ENCODE peak calls at places on chromosomes 12 and 14, in seven cellular contexts. D, B, W, H, J, P and R are unnamed samples.

GRCh38 chr14:25048170-25049126 is 1.5 kb downstream of the STXBP6 start:
- DNase-seq in P (peak), D (peak), W (no peak), H (no peak), J (peak), B (no peak), R (no peak)

GRCh38 chr12:82873309-82873708 is 186.6 kb downstream of the TMTC2 start:
- DNase-seq in J (no peak), W (no peak), B (no peak), H (no peak), P (no peak), D (no peak), R (no peak)

GRCh38 chr12:130716918-130717306 is 813 bp upstream of the RIMBP2 start:
- DNase-seq in H (peak), D (no peak), W (no peak), P (no peak), J (no peak), B (no peak), R (no peak)

GRCh38 chr14:51479584-51480305 is 172.0 kb upstream of the FRMD6 start:
- DNase-seq in H (no peak), J (peak), W (no peak), B (no peak), D (peak), P (peak), R (no peak)

GRCh38 chr14:84025258-84026012 is 1504.5 kb upstream of the FLRT2 start:
- DNase-seq in H (no peak), P (no peak), B (peak), J (no peak), W (no peak), D (no peak), R (no peak)

GRCh38 chr12:112919131-112919530 is 12.4 kb downstream of the OAS1 start:
- DNase-seq in J (no peak), W (no peak), P (no peak), D (no peak), H (no peak), B (no peak), R (no peak)

GRCh38 chr14:101556131-101556530 is 5.2 kb upstream of the DIO3 start:
- DNase-seq in W (no peak), D (no peak), J (no peak), B (no peak), P (no peak), H (no peak), R (no peak)

GRCh38 chr12:102498471-102498870 is 18.1 kb upstream of the IGF1 start:
- DNase-seq in P (no peak), D (no peak), J (no peak), H (no peak), W (no peak), B (no peak), R (no peak)

GRCh38 chr14:37865719-37866549 is 270.5 kb downstream of the TTC6 start:
- DNase-seq in W (no peak), H (no peak), J (no peak), D (no peak), P (no peak), B (no peak), R (no peak)

GRCh38 chr12:83700858-83701257 is 1014.2 kb downstream of the TMTC2 start:
- DNase-seq in W (no peak), D (peak), H (no peak), J (peak), B (no peak), P (no peak), R (no peak)

GRCh38 chr12:124673881-124674617 is 106.6 kb upstream of the NCOR2 start:
- DNase-seq in B (no peak), P (no peak), D (no peak), W (no peak), J (no peak), H (no peak), R (no peak)

GRCh38 chr12:47271800-47272230 is 192.1 kb upstream of the AMIGO2 start:
- DNase-seq in D (peak), H (no peak), B (no peak), P (no peak), W (no peak), J (no peak), R (no peak)

GRCh38 chr12:47274725-47275124 is 195.0 kb upstream of the AMIGO2 start:
- DNase-seq in D (no peak), H (no peak), W (no peak), P (peak), B (no peak), J (no peak), R (no peak)

GRCh38 chr12:47273191-47273626 is 193.4 kb upstream of the AMIGO2 start:
- DNase-seq in W (no peak), J (no peak), D (no peak), P (no peak), B (no peak), H (no peak), R (no peak)

GRCh38 chr12:47270782-47271664 is 191.3 kb upstream of the AMIGO2 start:
- DNase-seq in H (no peak), W (peak), J (peak), P (peak), B (no peak), D (peak), R (no peak)

GRCh38 chr12:47272412-47273190 is 192.8 kb upstream of the AMIGO2 start:
- DNase-seq in W (no peak), B (no peak), H (no peak), D (peak), J (peak), P (no peak), R (no peak)
- H3K9ac ChIP-seq in W (no peak), B (no peak), H (no peak), D (no peak), J (no peak), P (no peak), R (no peak)

GRCh38 chr12:127623362-127623761 is 643.6 kb upstream of the TMEM132C start:
- DNase-seq in B (no peak), P (no peak), D (no peak), H (no peak), W (no peak), J (no peak), R (no peak)

GRCh38 chr12:127629066-127629820 is 637.7 kb upstream of the TMEM132C start:
- DNase-seq in H (no peak), P (peak), J (peak), B (no peak), D (peak), W (no peak), R (no peak)

GRCh38 chr12:127625372-127625771 is 641.6 kb upstream of the TMEM132C start:
- DNase-seq in W (no peak), H (no peak), P (no peak), B (no peak), D (no peak), J (no peak), R (no peak)

GRCh38 chr12:127632431-127632830 is 634.5 kb upstream of the TMEM132C start:
- DNase-seq in P (no peak), J (no peak), D (no peak), B (no peak), H (peak), W (no peak), R (no peak)

GRCh38 chr12:127628655-127629054 is 638.3 kb upstream of the TMEM132C start:
- DNase-seq in H (no peak), P (peak), B (no peak), J (peak), W (no peak), D (peak), R (no peak)
- H3K9ac ChIP-seq in H (no peak), P (no peak), B (no peak), J (no peak), W (no peak), D (peak), R (no peak)

DNA sequence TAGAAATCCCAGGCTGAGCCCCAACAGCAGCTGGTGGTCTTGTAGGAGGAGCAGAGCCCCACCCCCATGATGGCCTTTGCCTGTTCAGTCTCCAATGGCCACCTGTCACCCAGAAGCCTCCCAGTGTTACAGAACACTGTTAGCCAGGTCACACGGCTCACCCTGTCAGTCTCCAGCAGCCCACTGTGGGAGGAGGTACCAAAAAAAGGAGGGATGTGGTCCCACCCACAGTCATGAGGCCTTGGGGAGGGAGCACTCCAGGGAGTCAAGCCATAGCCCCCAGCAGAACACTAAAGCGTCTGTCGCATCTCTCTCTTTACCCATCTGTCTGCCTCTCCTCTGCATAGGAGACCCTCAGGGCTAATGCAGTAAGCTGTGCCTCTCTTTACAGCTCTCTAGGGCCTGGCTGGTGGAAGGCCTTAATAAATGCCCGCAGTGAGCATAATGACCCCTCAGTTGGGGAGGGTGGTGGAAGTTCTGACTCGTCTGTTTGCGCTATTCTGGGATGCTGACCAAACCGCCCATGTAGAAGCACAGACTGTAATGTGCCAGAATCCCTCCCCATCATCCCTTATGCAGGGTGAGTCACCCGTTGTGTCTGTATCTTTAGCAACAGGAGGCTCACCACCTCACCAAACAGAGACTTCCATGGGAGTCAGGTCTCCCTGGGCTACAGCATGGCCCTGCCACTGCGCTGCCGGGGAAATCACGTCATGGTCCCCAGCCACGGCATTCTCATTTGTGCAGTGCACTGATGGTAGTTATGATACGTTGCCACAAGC is 14.6 kb downstream of the C14orf132 start:
- DNase-seq in D (peak), H (no peak), J (peak), W (no peak), P (peak), B (no peak), R (no peak)
- H3K9ac ChIP-seq in D (peak), H (no peak), J (peak), W (no peak), P (no peak), B (no peak), R (no peak)

GRCh38 chr14:77649326-77649725 is 32.9 kb upstream of the SPTLC2 start:
- DNase-seq in P (peak), J (peak), H (no peak), B (no peak), W (no peak), D (peak), R (no peak)

GRCh38 chr14:77648520-77649200 is 32.2 kb upstream of the SPTLC2 start:
- DNase-seq in D (no peak), P (no peak), W (no peak), B (no peak), J (no peak), H (no peak), R (no peak)

GRCh38 chr14:77654001-77654431 is 37.6 kb upstream of the SPTLC2 start:
- DNase-seq in H (peak), W (no peak), B (peak), P (no peak), D (no peak), J (no peak), R (no peak)

GRCh38 chr14:77657244-77657643 is 40.8 kb upstream of the SPTLC2 start:
- DNase-seq in P (no peak), B (no peak), J (no peak), W (no peak), D (no peak), H (no peak), R (no peak)

DNA sequence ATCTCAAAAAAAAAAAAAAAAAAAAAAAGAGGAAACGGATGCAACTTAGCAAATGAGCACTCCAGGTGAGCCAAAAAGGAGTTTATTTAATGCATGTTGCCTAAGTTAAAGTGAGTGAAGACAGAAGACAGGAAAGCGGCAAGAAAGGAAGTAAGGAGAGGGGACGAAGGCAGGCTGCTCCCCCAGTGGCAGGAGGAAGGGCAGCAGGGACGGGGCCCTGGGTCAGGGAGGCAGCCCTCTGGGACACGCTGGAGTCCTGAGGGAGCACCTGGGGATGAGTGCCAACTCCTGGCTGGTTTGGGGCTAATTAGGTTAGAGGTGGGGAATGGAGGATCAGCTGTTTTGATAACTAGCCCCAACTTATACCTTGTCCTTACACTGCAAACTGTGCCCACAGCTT is 37.0 kb upstream of the SPTLC2 start:
- DNase-seq in D (peak), J (no peak), B (peak), W (no peak), H (peak), P (no peak), R (no peak)
- H3K9ac ChIP-seq in D (no peak), J (no peak), B (no peak), W (no peak), H (no peak), P (no peak), R (no peak)